ENCODE peak calls at places on chromosomes 13 and 19, in six cellular contexts. X is stimulated activated CD8-positive, alpha-beta memory T cell treated with anti-CD3 and anti-CD28 coated beads, Interleukin-15, amount 100 ng/mL, for 24 hours; A is B cell; Y is hippocampal formation; B is HS-5; E is left ventricle myocardium inferior. C is an unnamed sample.

GRCh38 chr13:58343081-58343480 is 711.5 kb downstream of the PCDH17 start:
- DNase-seq in X (no peak), A (no peak), Y (no peak), B (peak; percentile 13), E (no peak), C (no peak)

GRCh38 chr19:43446746-43447489 is 18.5 kb downstream of the LYPD3 start:
- DNase-seq in X (peak; percentile 50), A (peak; percentile 84), Y (peak; percentile 69), B (no peak), E (peak; percentile 75), C (no peak)

GRCh38 chr13:33676700-33677048 is 141.3 kb upstream of the RFC3 start:
- DNase-seq in X (no peak), A (no peak), Y (peak; percentile 7), B (no peak), E (peak; percentile 31), C (no peak)

GRCh38 chr13:51435002-51435578 is 17.7 kb downstream of the INTS6 start:
- DNase-seq in X (no peak), A (no peak), Y (no peak), B (no peak), E (no peak), C (no peak)

GRCh38 chr13:65461590-65461989 is 1768.5 kb downstream of the PCDH9 start:
- DNase-seq in X (no peak), A (no peak), Y (no peak), B (no peak), E (no peak), C (no peak)

GRCh38 chr13:86757236-86757978 is 913.8 kb upstream of the SLITRK5 start:
- DNase-seq in X (no peak), A (no peak), Y (no peak), B (no peak), E (no peak), C (no peak)

GRCh38 chr13:87893982-87894527 is 222.9 kb downstream of the SLITRK5 start:
- DNase-seq in X (no peak), A (no peak), Y (no peak), B (no peak), E (no peak), C (no peak)

GRCh38 chr13:112903606-112904195 is 65.3 kb upstream of the MCF2L start:
- DNase-seq in X (no peak), A (no peak), Y (no peak), B (no peak), E (no peak), C (no peak)

GRCh38 chr13:93003531-93003930 is 223.1 kb upstream of the GPC6 start:
- DNase-seq in X (no peak), A (no peak), Y (no peak), B (no peak), E (no peak), C (no peak)

GRCh38 chr13:31882794-31883193 is 143.5 kb downstream of the RXFP2 start:
- DNase-seq in X (no peak), A (no peak), Y (no peak), B (no peak), E (no peak), C (no peak)

GRCh38 chr19:4640247-4641000 is 1.1 kb downstream of the TNFAIP8L1 start:
- DNase-seq in X (no peak), A (no peak), Y (no peak), B (no peak), E (no peak), C (no peak)

GRCh38 chr19:35155441-35155840 is 906 bp downstream of the FXYD5 start:
- DNase-seq in X (no peak), A (no peak), Y (no peak), B (no peak), E (no peak), C (no peak)

GRCh38 chr13:104320446-104320845 is 1254.2 kb upstream of the SLC10A2 start:
- DNase-seq in X (no peak), A (no peak), Y (no peak), B (no peak), E (no peak), C (no peak)

GRCh38 chr19:955803-956746 is 28.1 kb upstream of the WDR18 start:
- DNase-seq in X (no peak), A (no peak), Y (no peak), B (no peak), E (no peak), C (no peak)

GRCh38 chr13:68810660-68811059 is 1297.0 kb upstream of the ATXN8OS start:
- DNase-seq in X (no peak), A (no peak), Y (no peak), B (no peak), E (no peak), C (no peak)

GRCh38 chr19:35208121-35208520 is 20.4 kb downstream of the FAM187B start:
- DNase-seq in X (no peak), A (no peak), Y (no peak), B (no peak), E (no peak), C (no peak)

GRCh38 chr13:31322025-31322424 is 122.2 kb downstream of the B3GLCT start:
- DNase-seq in X (no peak), A (no peak), Y (no peak), B (no peak), E (peak; percentile 20), C (no peak)

GRCh38 chr13:104759069-104759468 is 1692.9 kb upstream of the SLC10A2 start:
- DNase-seq in X (no peak), A (no peak), Y (no peak), B (no peak), E (no peak), C (no peak)

GRCh38 chr13:63081400-63082014 is 1665.9 kb upstream of the PCDH20 start:
- DNase-seq in X (no peak), A (no peak), Y (no peak), B (no peak), E (no peak), C (no peak)

GRCh38 chr19:13844130-13844631 is 32.8 kb upstream of the NANOS3 start:
- DNase-seq in X (no peak), A (no peak), Y (no peak), B (no peak), E (no peak), C (no peak)